ENCODE peak calls at places on chromosomes 2 and 18, in five cellular contexts. Y is GM04504, I is sciatic nerve, T is stomach, B is heart right ventricle. A is an unnamed sample.

GRCh38 chr2:109648041-109648527 is 33.9 kb downstream of the SOWAHC start:
- DNase-seq in Y (no peak), I (no peak), T (no peak), B (no peak), A (no peak)

GRCh38 chr2:234203135-234203984 is 152.9 kb downstream of the SPP2 start:
- DNase-seq in Y (peak), I (no peak), T (no peak), B (no peak), A (no peak)

GRCh38 chr2:169528271-169528701 is 18.8 kb downstream of the KLHL41 start:
- DNase-seq in Y (peak), I (peak), T (peak), B (peak), A (peak)

GRCh38 chr18:79396431-79397287 is 929 bp downstream of the NFATC1 start:
- DNase-seq in Y (no peak), I (peak), T (no peak), B (peak), A (peak)

GRCh38 chr2:162232611-162233115 is 10.6 kb downstream of the FAP start:
- DNase-seq in Y (no peak), I (no peak), T (no peak), B (no peak), A (no peak)

GRCh38 chr2:147026664-147027278 is 818.1 kb upstream of the ACVR2A start:
- DNase-seq in Y (peak), I (no peak), T (no peak), B (no peak), A (no peak)

GRCh38 chr2:99106905-99107304 is 34.6 kb upstream of the C2orf15 start:
- DNase-seq in Y (no peak), I (no peak), T (no peak), B (no peak), A (no peak)

GRCh38 chr2:32811696-32812095 is 135.1 kb upstream of the LTBP1 start:
- DNase-seq in Y (no peak), I (no peak), T (no peak), B (no peak), A (no peak)

GRCh38 chr2:98658816-98659486 is 50.6 kb downstream of the UNC50 start:
- DNase-seq in Y (no peak), I (no peak), T (no peak), B (no peak), A (no peak)

GRCh38 chr18:8742382-8743361 is 37.3 kb downstream of the MTCL1 start:
- DNase-seq in Y (no peak), I (no peak), T (no peak), B (no peak), A (no peak)

GRCh38 chr2:66547113-66547512 is 112.2 kb downstream of the MEIS1 start:
- DNase-seq in Y (no peak), I (no peak), T (no peak), B (no peak), A (no peak)

GRCh38 chr18:9428862-9429661 is 46.3 kb upstream of the RALBP1 start:
- DNase-seq in Y (no peak), I (no peak), T (no peak), B (no peak), A (no peak)

GRCh38 chr2:47250576-47251403 is 95.7 kb upstream of the STPG4 start:
- DNase-seq in Y (no peak), I (no peak), T (no peak), B (no peak), A (no peak)

GRCh38 chr18:70380915-70381896 is 92.4 kb downstream of the SOCS6 start:
- DNase-seq in Y (no peak), I (no peak), T (no peak), B (peak), A (no peak)

GRCh38 chr2:230208576-230208975 is 11.2 kb downstream of the SP110 start:
- DNase-seq in Y (no peak), I (no peak), T (no peak), B (no peak), A (no peak)

GRCh38 chr2:225841314-225841713 is 441.8 kb downstream of the NYAP2 start:
- DNase-seq in Y (no peak), I (no peak), T (no peak), B (no peak), A (no peak)

GRCh38 chr2:182504903-182505302 is 78.1 kb upstream of the PDE1A start:
- DNase-seq in Y (no peak), I (no peak), T (no peak), B (no peak), A (no peak)

GRCh38 chr2:109460553-109461324 is 153.0 kb downstream of the SEPTIN10 start:
- DNase-seq in Y (no peak), I (peak), T (no peak), B (no peak), A (peak)

GRCh38 chr2:130819915-130820861 is 16.5 kb upstream of the ARHGEF4 start:
- DNase-seq in Y (no peak), I (no peak), T (no peak), B (no peak), A (peak)

GRCh38 chr2:157938556-157938955 is 62.4 kb upstream of the ACVR1 start:
- DNase-seq in Y (no peak), I (no peak), T (no peak), B (no peak), A (no peak)

GRCh38 chr2:136025057-136025973 is 39.9 kb upstream of the DARS1 start:
- DNase-seq in Y (peak), I (peak), T (peak), B (peak), A (peak)

GRCh38 chr18:63220903-63221302 is 98.7 kb downstream of the BCL2 start:
- DNase-seq in Y (no peak), I (no peak), T (no peak), B (no peak), A (no peak)

GRCh38 chr2:204109681-204110080 is 173.1 kb downstream of the ICOS start:
- DNase-seq in Y (no peak), I (no peak), T (no peak), B (no peak), A (no peak)

GRCh38 chr2:160465406-160465805 is 28.2 kb downstream of the RBMS1 start:
- DNase-seq in Y (no peak), I (no peak), T (no peak), B (no peak), A (no peak)

GRCh38 chr2:173667415-173667814 is 297.8 kb downstream of the SP3 start:
- DNase-seq in Y (no peak), I (no peak), T (no peak), B (no peak), A (no peak)

GRCh38 chr2:47602996-47603395 is 179.9 kb upstream of the MSH6 start:
- DNase-seq in Y (no peak), I (no peak), T (no peak), B (no peak), A (no peak)

GRCh38 chr18:70288171-70288850 is 534 bp upstream of the SOCS6 start:
- DNase-seq in Y (no peak), I (peak), T (peak), B (peak), A (no peak)

GRCh38 chr18:13415736-13416135 is 197.2 kb downstream of the LDLRAD4 start:
- DNase-seq in Y (no peak), I (no peak), T (no peak), B (no peak), A (no peak)

GRCh38 chr2:39494784-39495251 is 57.7 kb upstream of the MAP4K3 start:
- DNase-seq in Y (peak), I (no peak), T (no peak), B (no peak), A (no peak)

GRCh38 chr18:72419914-72420313 is 124.2 kb downstream of the CBLN2 start:
- DNase-seq in Y (no peak), I (no peak), T (no peak), B (no peak), A (no peak)

GRCh38 chr18:10863026-10863425 is 286.3 kb downstream of the PIEZO2 start:
- DNase-seq in Y (no peak), I (no peak), T (no peak), B (no peak), A (no peak)

GRCh38 chr2:88170472-88170892 is 336 bp downstream of the THNSL2 start:
- DNase-seq in Y (no peak), I (peak), T (no peak), B (peak), A (peak)

GRCh38 chr2:134782792-134783191 is 55.6 kb upstream of the ACMSD start:
- DNase-seq in Y (peak), I (no peak), T (no peak), B (no peak), A (no peak)

GRCh38 chr2:62938126-62938525 is 112.5 kb upstream of the OTX1 start:
- DNase-seq in Y (no peak), I (no peak), T (no peak), B (no peak), A (no peak)

GRCh38 chr2:161839931-161840330 is 215.7 kb downstream of the SLC4A10 start:
- DNase-seq in Y (no peak), I (no peak), T (no peak), B (no peak), A (no peak)

GRCh38 chr2:44271296-44271695 is 4.0 kb upstream of the SLC3A1 start:
- DNase-seq in Y (no peak), I (no peak), T (no peak), B (no peak), A (no peak)

GRCh38 chr2:84781942-84782716 is 98.8 kb downstream of the TRABD2A start:
- DNase-seq in Y (no peak), I (no peak), T (peak), B (no peak), A (peak)